ENCODE peak calls at places on chromosomes 13 and 19, in five cellular contexts. N is NCI-H2081; A is ACHN; O is naive thymus-derived CD4-positive, alpha-beta T cell; J is stimulated activated CD4-positive, alpha-beta T cell treated with anti-CD3 and anti-CD28 coated beads, Interleukin-15, amount 100 ng/mL, for 1 hour. Y is an unnamed sample.

GRCh38 chr19:19259741-19260140 is 13.4 kb downstream of the TM6SF2 start:
- DNase-seq in N (peak), A (peak), O (no peak), J (no peak), Y (no peak)

GRCh38 chr13:40432018-40432978 is 234.1 kb downstream of the FOXO1 start:
- DNase-seq in N (no peak), A (no peak), O (no peak), J (no peak), Y (no peak)

GRCh38 chr19:412356-413355 is 3.7 kb upstream of the C2CD4C start:
- DNase-seq in N (no peak), A (no peak), O (no peak), J (no peak), Y (no peak)

GRCh38 chr19:7440188-7440975 is 48.5 kb downstream of the PEX11G start:
- DNase-seq in N (no peak), A (no peak), O (no peak), J (no peak), Y (no peak)

GRCh38 chr13:106318941-106319411 is 216.5 kb downstream of the EFNB2 start:
- DNase-seq in N (no peak), A (peak), O (no peak), J (no peak), Y (no peak)

GRCh38 chr13:28467034-28467433 is 27.9 kb downstream of the FLT1 start:
- DNase-seq in N (no peak), A (no peak), O (no peak), J (no peak), Y (no peak)

GRCh38 chr13:94656766-94657165 is 55.1 kb downstream of the GPR180 start:
- DNase-seq in N (no peak), A (peak), O (no peak), J (no peak), Y (no peak)

GRCh38 chr13:49791214-49791752 is 1.2 kb downstream of the KPNA3 start:
- DNase-seq in N (no peak), A (peak), O (peak), J (no peak), Y (no peak)

GRCh38 chr19:47483800-47484690 is at the start of gene KPTN:
- DNase-seq in N (peak), A (peak), O (peak), J (peak), Y (peak)

GRCh38 chr19:17263712-17264640 is 569 bp downstream of the USHBP1 start:
- DNase-seq in N (no peak), A (no peak), O (no peak), J (no peak), Y (no peak)

GRCh38 chr19:36140289-36141038 is 598 bp downstream of the CAPNS1 start:
- DNase-seq in N (peak), A (peak), O (peak), J (peak), Y (no peak)

GRCh38 chr19:21128901-21129698 is 12.7 kb upstream of the ZNF431 start:
- DNase-seq in N (no peak), A (no peak), O (no peak), J (no peak), Y (no peak)

GRCh38 chr13:79659161-79659560 is 178.2 kb downstream of the NDFIP2 start:
- DNase-seq in N (no peak), A (no peak), O (no peak), J (no peak), Y (no peak)

GRCh38 chr19:44747739-44748425 is 626 bp upstream of the BCL3 start:
- DNase-seq in N (no peak), A (peak), O (peak), J (no peak), Y (no peak)

GRCh38 chr13:102276479-102276878 is 125.4 kb downstream of the FGF14 start:
- DNase-seq in N (no peak), A (no peak), O (no peak), J (no peak), Y (no peak)

GRCh38 chr19:8269724-8270123 is 38.4 kb downstream of the CD320 start:
- DNase-seq in N (no peak), A (no peak), O (no peak), J (no peak), Y (no peak)

GRCh38 chr13:36418022-36418805 is 14.1 kb upstream of the CCNA1 start:
- DNase-seq in N (no peak), A (peak), O (no peak), J (no peak), Y (no peak)

GRCh38 chr19:11190501-11190900 is 6.8 kb downstream of the KANK2 start:
- DNase-seq in N (no peak), A (no peak), O (no peak), J (no peak), Y (no peak)

GRCh38 chr19:435707-436412 is 25.0 kb downstream of the SHC2 start:
- DNase-seq in N (peak), A (no peak), O (no peak), J (no peak), Y (no peak)

GRCh38 chr13:25916119-25916518 is 135.7 kb downstream of the SHISA2 start:
- DNase-seq in N (no peak), A (no peak), O (no peak), J (no peak), Y (no peak)

GRCh38 chr13:82963466-82963865 is 918.8 kb downstream of the SLITRK1 start:
- DNase-seq in N (no peak), A (no peak), O (no peak), J (no peak), Y (no peak)

GRCh38 chr13:48161530-48162179 is 66.8 kb upstream of the MED4 start:
- DNase-seq in N (no peak), A (no peak), O (no peak), J (no peak), Y (no peak)

GRCh38 chr13:24161010-24161775 is 673 bp downstream of the SPATA13 start:
- DNase-seq in N (no peak), A (peak), O (peak), J (peak), Y (peak)

GRCh38 chr13:27960362-27961226 is 8.5 kb downstream of the CDX2 start:
- DNase-seq in N (peak), A (peak), O (no peak), J (no peak), Y (no peak)

GRCh38 chr19:37932985-37933953 is 26.3 kb downstream of the SIPA1L3 start:
- DNase-seq in N (no peak), A (peak), O (no peak), J (no peak), Y (no peak)

GRCh38 chr19:4910594-4911273 is 1.4 kb downstream of the UHRF1 start:
- DNase-seq in N (peak), A (peak), O (no peak), J (no peak), Y (no peak)

Y was measured in activated CD8-positive, alpha-beta memory T cell treated with anti-CD3 and anti-CD28 coated beads for 1 hour.